ENCODE peak calls at places on chromosome 22, in seven cellular contexts. O is GM23338, K is hepatocyte, P is PC-3, N is HCT116, D is GM23248, R is MM.1S. Y is an unnamed sample.
A peak's percentile ranks its signal among the peaks of the same experiment; 100 is the strongest.

GRCh38 chr22:25417792-25418191 is 146.7 kb upstream of the GRK3 start:
- DNase-seq in O (no peak), K (no peak), P (no peak), N (no peak), D (no peak), R (no peak), Y (no peak)

GRCh38 chr22:44915441-44915840 is 94.4 kb downstream of the PHF21B start:
- DNase-seq in O (no peak), K (no peak), P (no peak), N (no peak), D (no peak), R (no peak), Y (no peak)

GRCh38 chr22:24006207-24006913 is 1.1 kb upstream of the GSTT4 start:
- DNase-seq in O (no peak), K (no peak), P (no peak), N (no peak), D (no peak), R (no peak), Y (no peak)

GRCh38 chr22:48827228-48827810 is 1000.4 kb downstream of the BRD1 start:
- DNase-seq in O (no peak), K (no peak), P (peak; percentile 1), N (no peak), D (no peak), R (no peak), Y (no peak)

GRCh38 chr22:38032681-38033521 is 24.3 kb upstream of the PICK1 start:
- DNase-seq in O (no peak), K (peak; percentile 45), P (no peak), N (no peak), D (peak; percentile 83), R (no peak), Y (no peak)

GRCh38 chr22:26767351-26767970 is 110.1 kb downstream of the MIAT start:
- DNase-seq in O (no peak), K (no peak), P (no peak), N (no peak), D (peak; percentile 67), R (no peak), Y (no peak)

GRCh38 chr22:44200855-44201550 is 20.3 kb downstream of the PARVG start:
- DNase-seq in O (no peak), K (no peak), P (no peak), N (no peak), D (no peak), R (no peak), Y (no peak)

GRCh38 chr22:19450363-19451175 is 3.1 kb upstream of the C22orf39 start:
- DNase-seq in O (no peak), K (no peak), P (no peak), N (no peak), D (no peak), R (no peak), Y (no peak)

GRCh38 chr22:29517215-29517908 is 36.2 kb downstream of the THOC5 start:
- DNase-seq in O (no peak), K (no peak), P (no peak), N (no peak), D (peak; percentile 4), R (no peak), Y (no peak)

GRCh38 chr22:26326803-26327202 is 102.3 kb upstream of the ASPHD2 start:
- DNase-seq in O (no peak), K (no peak), P (no peak), N (no peak), D (no peak), R (no peak), Y (no peak)

GRCh38 chr22:30045001-30045887 is 35.0 kb upstream of the HORMAD2 start:
- DNase-seq in O (no peak), K (no peak), P (no peak), N (no peak), D (no peak), R (no peak), Y (no peak)

GRCh38 chr22:43375951-43376455 is 32.8 kb upstream of the SCUBE1 start:
- DNase-seq in O (no peak), K (no peak), P (no peak), N (no peak), D (peak; percentile 63), R (no peak), Y (no peak)

GRCh38 chr22:22009661-22010060 is 27.1 kb upstream of the TOP3B start:
- DNase-seq in O (no peak), K (no peak), P (peak; percentile 37), N (no peak), D (peak; percentile 47), R (no peak), Y (no peak)

GRCh38 chr22:41528938-41529561 is 15.2 kb downstream of the POLR3H start:
- DNase-seq in O (no peak), K (no peak), P (no peak), N (no peak), D (no peak), R (no peak), Y (no peak)
- H3K4me1 ChIP-seq in O (peaks cover 3% of the 10 kb centered on the region), K (no peaks in the 10 kb centered on the region), P (no peaks in the 10 kb centered on the region), N (no peaks in the 10 kb centered on the region), D (no peaks in the 10 kb centered on the region), R (no peaks in the 10 kb centered on the region), Y (no peaks in the 10 kb centered on the region)

GRCh38 chr22:34814260-34814659 is 251.7 kb upstream of the ISX start:
- DNase-seq in O (no peak), K (peak; percentile 21), P (no peak), N (no peak), D (no peak), R (no peak), Y (no peak)

GRCh38 chr22:34812631-34813030 is 253.3 kb upstream of the ISX start:
- DNase-seq in O (no peak), K (peak; percentile 34), P (no peak), N (no peak), D (no peak), R (no peak), Y (no peak)

GRCh38 chr22:34804588-34804987 is 261.4 kb upstream of the ISX start:
- DNase-seq in O (peak; percentile 62), K (peak; percentile 15), P (no peak), N (no peak), D (no peak), R (peak; percentile 15), Y (no peak)

DNA sequence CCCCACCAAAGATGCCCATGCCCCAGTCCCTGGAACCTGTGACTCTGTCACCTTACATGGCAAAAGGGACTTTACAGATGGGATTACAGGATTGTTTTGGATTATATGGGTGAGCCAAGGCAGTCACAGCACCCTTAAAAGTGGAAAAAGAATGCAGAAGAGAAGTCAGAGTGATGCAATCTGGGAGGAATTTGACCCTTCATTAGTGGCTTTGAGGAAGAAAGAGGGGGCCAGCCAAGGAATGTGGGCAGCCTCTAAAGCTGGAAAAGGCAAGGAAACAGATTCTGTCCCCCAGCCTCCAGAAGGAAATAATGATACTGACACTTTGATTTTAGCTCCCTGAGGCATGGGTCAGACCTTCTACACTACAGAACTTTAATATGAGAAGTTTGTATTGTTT is 257.3 kb upstream of the ISX start:
- DNase-seq in O (peak; percentile 17), K (no peak), P (no peak), N (no peak), D (no peak), R (no peak), Y (no peak)
- H3K9me2 ChIP-seq in O (peaks cover 11% of the 10 kb centered on the region), K (no peaks in the 10 kb centered on the region), P (no peaks in the 10 kb centered on the region), N (no peaks in the 10 kb centered on the region), D (no peaks in the 10 kb centered on the region), R (no peaks in the 10 kb centered on the region), Y (no peaks in the 10 kb centered on the region)

GRCh38 chr22:41915783-41916493 is 1.1 kb upstream of the SHISA8 start:
- DNase-seq in O (no peak), K (no peak), P (no peak), N (no peak), D (no peak), R (no peak), Y (no peak)

GRCh38 chr22:41919357-41920224 is 4.7 kb upstream of the SHISA8 start:
- DNase-seq in O (peak; percentile 97), K (peak; percentile 66), P (no peak), N (no peak), D (peak; percentile 62), R (peak; percentile 31), Y (no peak)

GRCh38 chr22:41916745-41917358 is 2.0 kb upstream of the SHISA8 start:
- DNase-seq in O (no peak), K (no peak), P (no peak), N (no peak), D (no peak), R (no peak), Y (no peak)

GRCh38 chr22:41917375-41917905 is 2.6 kb upstream of the SHISA8 start:
- DNase-seq in O (no peak), K (no peak), P (no peak), N (no peak), D (no peak), R (no peak), Y (no peak)

DNA sequence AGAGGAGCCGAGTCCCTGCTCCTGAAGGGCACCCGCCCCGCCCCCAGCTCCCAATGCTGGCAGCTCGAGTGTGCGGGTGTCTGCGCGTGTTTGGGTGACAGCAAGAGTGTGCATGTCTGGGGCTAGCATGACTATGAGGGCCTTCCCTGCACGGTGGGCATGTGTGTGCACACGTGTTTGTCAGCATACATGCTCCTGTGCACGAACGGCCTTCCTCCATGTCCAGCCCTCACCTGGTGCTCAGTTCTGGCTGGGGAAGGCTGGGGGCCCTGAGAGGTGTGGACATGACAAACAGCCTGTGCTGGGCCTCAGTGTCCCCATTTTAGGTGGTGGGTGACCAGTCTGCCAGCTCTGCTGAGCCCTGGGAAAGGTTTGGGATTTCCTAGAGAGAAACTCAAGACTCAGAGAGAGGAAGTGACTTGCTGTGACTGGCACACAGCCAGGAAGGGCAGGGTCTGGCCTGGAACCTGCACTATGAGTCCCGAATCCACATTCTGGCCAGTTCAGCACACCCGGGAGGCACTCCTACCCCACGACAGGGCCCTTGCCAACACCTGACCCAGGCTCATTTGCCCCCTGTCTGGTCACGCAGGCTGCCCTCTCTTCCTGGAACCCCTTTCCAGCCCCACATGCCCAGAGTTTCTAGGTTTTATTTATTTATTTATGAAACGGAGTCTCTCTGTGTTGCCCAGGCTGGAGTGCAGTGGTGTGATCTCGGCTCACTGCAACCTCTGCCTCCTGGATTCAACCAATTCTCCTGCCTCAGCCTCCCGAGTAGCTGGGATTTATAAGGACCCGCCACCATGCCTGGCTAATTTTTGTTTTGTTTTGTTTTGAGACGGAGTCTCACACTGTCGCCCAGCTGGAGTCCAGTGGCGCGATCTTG is 3.3 kb upstream of the SHISA8 start:
- DNase-seq in O (no peak), K (no peak), P (peak; percentile 63), N (no peak), D (peak; percentile 37), R (no peak), Y (peak; percentile 50)
- TF ChIP-seq EZH2 in O (peak; percentile 35), K (no peak), P (no peak), N (no peak), D (no peak), R (no peak), Y (no peak)

GRCh38 chr22:36409911-36410756 is 22.4 kb upstream of the MYH9 start:
- DNase-seq in O (peak; percentile 100), K (peak; percentile 98), P (peak; percentile 97), N (peak; percentile 96), D (no peak), R (no peak), Y (peak; percentile 99)

GRCh38 chr22:36406139-36406538 is 18.4 kb upstream of the MYH9 start:
- DNase-seq in O (no peak), K (no peak), P (no peak), N (no peak), D (peak; percentile 23), R (peak; percentile 24), Y (no peak)

GRCh38 chr22:36411589-36412258 is 24.0 kb upstream of the MYH9 start:
- DNase-seq in O (no peak), K (peak; percentile 36), P (no peak), N (no peak), D (no peak), R (peak; percentile 69), Y (peak; percentile 32)

GRCh38 chr22:36406721-36407120 is 19.0 kb upstream of the MYH9 start:
- DNase-seq in O (no peak), K (no peak), P (no peak), N (no peak), D (no peak), R (no peak), Y (no peak)

GRCh38 chr22:36409067-36409466 is 21.3 kb upstream of the MYH9 start:
- DNase-seq in O (no peak), K (no peak), P (no peak), N (no peak), D (no peak), R (no peak), Y (peak; percentile 17)
- H3K4me1 ChIP-seq in O (peaks cover 10% of the 10 kb centered on the region), K (peaks cover 8% of the 10 kb centered on the region), P (peaks cover 25% of the 10 kb centered on the region), N (peaks cover 28% of the 10 kb centered on the region), D (peaks cover 8% of the 10 kb centered on the region), R (peaks cover 26% of the 10 kb centered on the region), Y (peaks cover 80% of the 10 kb centered on the region)

Y was measured in PC-9.